ENCODE peak calls at places on chromosome 22, in nine cellular contexts. S is CD4-positive, alpha-beta T cell; T is stimulated activated CD8-positive, alpha-beta memory T cell treated with anti-CD3 and anti-CD28 coated beads, Interleukin-2, amount 100 ng/mL, for 48 hours; U is amygdala; J is HCT116; Y is brain microvascular endothelial cell; W is GM04504; P is occipital lobe; B is NCI-H748 treated with DMSO at 0.1 percent for 48 hours. L is an unnamed sample.

GRCh38 chr22:29987143-29987542 is 93.1 kb upstream of the HORMAD2 start:
- DNase-seq in S (no peak), T (no peak), U (peak), J (no peak), Y (no peak), W (no peak), P (peak), B (no peak), L (no peak)

GRCh38 chr22:29727248-29727551 is 7.4 kb downstream of the CABP7 start:
- DNase-seq in S (no peak), T (no peak), U (no peak), J (no peak), Y (no peak), W (no peak), P (no peak), B (no peak), L (no peak)

GRCh38 chr22:19719055-19719482 is 4.3 kb upstream of the GP1BB start:
- DNase-seq in S (no peak), T (no peak), U (no peak), J (no peak), Y (no peak), W (no peak), P (no peak), B (no peak), L (no peak)

GRCh38 chr22:38865201-38866023 is 6.6 kb downstream of the CBX6 start:
- DNase-seq in S (no peak), T (no peak), U (no peak), J (no peak), Y (no peak), W (no peak), P (no peak), B (no peak), L (no peak)

GRCh38 chr22:42901790-42902508 is 44.9 kb upstream of the ARFGAP3 start:
- DNase-seq in S (no peak), T (no peak), U (no peak), J (no peak), Y (no peak), W (no peak), P (no peak), B (no peak), L (no peak)

GRCh38 chr22:41781508-41781906 is 19.0 kb upstream of the CCDC134 start:
- DNase-seq in S (peak), T (no peak), U (no peak), J (no peak), Y (no peak), W (no peak), P (no peak), B (no peak), L (no peak)

GRCh38 chr22:37046589-37046988 is 5.0 kb upstream of the KCTD17 start:
- DNase-seq in S (no peak), T (no peak), U (no peak), J (no peak), Y (no peak), W (no peak), P (no peak), B (no peak), L (no peak)

GRCh38 chr22:50608996-50609395 is 8.4 kb downstream of the MAPK8IP2 start:
- DNase-seq in S (no peak), T (no peak), U (no peak), J (no peak), Y (no peak), W (no peak), P (no peak), B (no peak), L (no peak)

GRCh38 chr22:32378703-32379272 is 21.1 kb downstream of the RFPL3 start:
- DNase-seq in S (no peak), T (no peak), U (peak), J (peak), Y (peak), W (no peak), P (peak), B (no peak), L (no peak)

GRCh38 chr22:26086359-26086758 is 82.9 kb upstream of the SEZ6L start:
- DNase-seq in S (no peak), T (no peak), U (no peak), J (no peak), Y (no peak), W (no peak), P (no peak), B (peak), L (no peak)

GRCh38 chr22:31833930-31834329 is 80.1 kb downstream of the DEPDC5 start:
- DNase-seq in S (no peak), T (no peak), U (no peak), J (no peak), Y (no peak), W (no peak), P (no peak), B (no peak), L (no peak)

GRCh38 chr22:35301370-35301874 is 1.7 kb downstream of the TOM1 start:
- DNase-seq in S (no peak), T (no peak), U (no peak), J (no peak), Y (peak), W (peak), P (no peak), B (no peak), L (no peak)

GRCh38 chr22:41902932-41903421 is 11.9 kb downstream of the SHISA8 start:
- DNase-seq in S (no peak), T (no peak), U (no peak), J (no peak), Y (no peak), W (no peak), P (no peak), B (no peak), L (no peak)

GRCh38 chr22:20239063-20239950 is 28.8 kb downstream of the RTN4R start:
- DNase-seq in S (no peak), T (no peak), U (no peak), J (no peak), Y (no peak), W (no peak), P (peak), B (no peak), L (no peak)

GRCh38 chr22:30181459-30182353 is 64.9 kb downstream of the LIF start:
- DNase-seq in S (no peak), T (no peak), U (no peak), J (no peak), Y (no peak), W (no peak), P (no peak), B (no peak), L (no peak)

GRCh38 chr22:33888821-33889220 is 31.5 kb downstream of the LARGE1 start:
- DNase-seq in S (no peak), T (no peak), U (no peak), J (no peak), Y (no peak), W (no peak), P (no peak), B (no peak), L (no peak)

GRCh38 chr22:49586873-49587272 is 240.8 kb downstream of the BRD1 start:
- DNase-seq in S (no peak), T (no peak), U (no peak), J (no peak), Y (no peak), W (no peak), P (no peak), B (no peak), L (no peak)

GRCh38 chr22:45007247-45007945 is 2.4 kb downstream of the PHF21B start:
- DNase-seq in S (no peak), T (no peak), U (no peak), J (no peak), Y (peak), W (no peak), P (no peak), B (peak), L (no peak)

GRCh38 chr22:40567106-40567505 is 69.4 kb downstream of the MRTFA start:
- DNase-seq in S (no peak), T (no peak), U (no peak), J (no peak), Y (no peak), W (no peak), P (no peak), B (no peak), L (no peak)

GRCh38 chr22:46500201-46500600 is 37.2 kb downstream of the CELSR1 start:
- DNase-seq in S (no peak), T (no peak), U (no peak), J (no peak), Y (no peak), W (no peak), P (no peak), B (peak), L (no peak)

GRCh38 chr22:22753526-22754267 is 109.3 kb downstream of the GGTLC2 start:
- DNase-seq in S (peak), T (peak), U (no peak), J (peak), Y (peak), W (no peak), P (no peak), B (peak), L (peak)